ENCODE peak calls at places on chromosomes 4 and X, in nine cellular contexts. One of them, this sample, is unnamed.

GRCh38 chr4:166506051-166506450 is 633.0 kb downstream of the TLL1 start:
- DNase-seq in mucosa of descending colon: no peak
- DNase-seq in CD8-positive, alpha-beta T cell: no peak
- DNase-seq in A673: no peak
- DNase-seq in mammary epithelial cell: no peak
- DNase-seq in effector memory CD4-positive, alpha-beta T cell: no peak
- DNase-seq in prostate gland: no peak
- DNase-seq in uterus: no peak
- DNase-seq in adipocyte: no peak
- DNase-seq in this sample: no peak

GRCh38 chr4:115883251-115883650 is 769.8 kb upstream of the NDST4 start:
- DNase-seq in mucosa of descending colon: no peak
- DNase-seq in CD8-positive, alpha-beta T cell: no peak
- DNase-seq in A673: peak; percentile 84
- DNase-seq in mammary epithelial cell: no peak
- DNase-seq in effector memory CD4-positive, alpha-beta T cell: no peak
- DNase-seq in prostate gland: no peak
- DNase-seq in uterus: no peak
- DNase-seq in adipocyte: no peak
- DNase-seq in this sample: no peak

GRCh38 chrX:106707771-106708454 is 18.6 kb upstream of the RNF128 start:
- DNase-seq in mucosa of descending colon: no peak
- DNase-seq in CD8-positive, alpha-beta T cell: no peak
- DNase-seq in A673: peak; percentile 7
- DNase-seq in mammary epithelial cell: peak; percentile 94
- DNase-seq in effector memory CD4-positive, alpha-beta T cell: no peak
- DNase-seq in prostate gland: no peak
- DNase-seq in uterus: no peak
- DNase-seq in adipocyte: peak; percentile 65
- DNase-seq in this sample: no peak

GRCh38 chr4:186228514-186228894 is 1.2 kb downstream of the KLKB1 start:
- DNase-seq in mucosa of descending colon: no peak
- DNase-seq in CD8-positive, alpha-beta T cell: no peak
- DNase-seq in A673: no peak
- DNase-seq in mammary epithelial cell: no peak
- DNase-seq in effector memory CD4-positive, alpha-beta T cell: no peak
- DNase-seq in prostate gland: no peak
- DNase-seq in uterus: no peak
- DNase-seq in adipocyte: no peak
- DNase-seq in this sample: no peak

GRCh38 chrX:42821803-42822443 is 44.0 kb upstream of the PPP1R2C start:
- DNase-seq in mucosa of descending colon: no peak
- DNase-seq in CD8-positive, alpha-beta T cell: no peak
- DNase-seq in A673: no peak
- DNase-seq in mammary epithelial cell: no peak
- DNase-seq in effector memory CD4-positive, alpha-beta T cell: no peak
- DNase-seq in prostate gland: no peak
- DNase-seq in uterus: no peak
- DNase-seq in adipocyte: no peak
- DNase-seq in this sample: no peak

GRCh38 chr4:155615054-155615887 is 51.4 kb upstream of the GUCY1A1 start:
- DNase-seq in mucosa of descending colon: no peak
- DNase-seq in CD8-positive, alpha-beta T cell: no peak
- DNase-seq in A673: no peak
- DNase-seq in mammary epithelial cell: no peak
- DNase-seq in effector memory CD4-positive, alpha-beta T cell: no peak
- DNase-seq in prostate gland: no peak
- DNase-seq in uterus: no peak
- DNase-seq in adipocyte: no peak
- DNase-seq in this sample: no peak

GRCh38 chr4:79160962-79161361 is 164.9 kb downstream of the NAA11 start:
- DNase-seq in mucosa of descending colon: no peak
- DNase-seq in CD8-positive, alpha-beta T cell: no peak
- DNase-seq in A673: no peak
- DNase-seq in mammary epithelial cell: no peak
- DNase-seq in effector memory CD4-positive, alpha-beta T cell: no peak
- DNase-seq in prostate gland: no peak
- DNase-seq in uterus: no peak
- DNase-seq in adipocyte: no peak
- DNase-seq in this sample: no peak

GRCh38 chr4:112951362-112951962 is 98.0 kb upstream of the ANK2 start:
- DNase-seq in mucosa of descending colon: no peak
- DNase-seq in CD8-positive, alpha-beta T cell: no peak
- DNase-seq in A673: peak; percentile 60
- DNase-seq in mammary epithelial cell: no peak
- DNase-seq in effector memory CD4-positive, alpha-beta T cell: no peak
- DNase-seq in prostate gland: no peak
- DNase-seq in uterus: no peak
- DNase-seq in adipocyte: peak; percentile 75
- DNase-seq in this sample: no peak

GRCh38 chrX:38305971-38306370 is 21.3 kb downstream of the RPGR start:
- DNase-seq in mucosa of descending colon: no peak
- DNase-seq in CD8-positive, alpha-beta T cell: no peak
- DNase-seq in A673: no peak
- DNase-seq in mammary epithelial cell: no peak
- DNase-seq in effector memory CD4-positive, alpha-beta T cell: no peak
- DNase-seq in prostate gland: no peak
- DNase-seq in uterus: no peak
- DNase-seq in adipocyte: peak; percentile 4
- DNase-seq in this sample: no peak

GRCh38 chrX:96770315-96770714 is 85.7 kb downstream of the DIAPH2 start:
- DNase-seq in mucosa of descending colon: no peak
- DNase-seq in CD8-positive, alpha-beta T cell: no peak
- DNase-seq in A673: peak; percentile 38
- DNase-seq in mammary epithelial cell: no peak
- DNase-seq in effector memory CD4-positive, alpha-beta T cell: no peak
- DNase-seq in prostate gland: no peak
- DNase-seq in uterus: no peak
- DNase-seq in adipocyte: peak; percentile 64
- DNase-seq in this sample: no peak

GRCh38 chr4:70471897-70472296 is at the start of gene MUC7:
- DNase-seq in mucosa of descending colon: no peak
- DNase-seq in CD8-positive, alpha-beta T cell: no peak
- DNase-seq in A673: peak; percentile 13
- DNase-seq in mammary epithelial cell: no peak
- DNase-seq in effector memory CD4-positive, alpha-beta T cell: no peak
- DNase-seq in prostate gland: no peak
- DNase-seq in uterus: no peak
- DNase-seq in adipocyte: no peak
- DNase-seq in this sample: no peak

GRCh38 chr4:27123050-27123768 is 262.6 kb downstream of the STIM2 start:
- DNase-seq in mucosa of descending colon: peak; percentile 80
- DNase-seq in CD8-positive, alpha-beta T cell: no peak
- DNase-seq in A673: no peak
- DNase-seq in mammary epithelial cell: peak; percentile 8
- DNase-seq in effector memory CD4-positive, alpha-beta T cell: no peak
- DNase-seq in prostate gland: no peak
- DNase-seq in uterus: no peak
- DNase-seq in adipocyte: no peak
- DNase-seq in this sample: peak; percentile 37

DNA sequence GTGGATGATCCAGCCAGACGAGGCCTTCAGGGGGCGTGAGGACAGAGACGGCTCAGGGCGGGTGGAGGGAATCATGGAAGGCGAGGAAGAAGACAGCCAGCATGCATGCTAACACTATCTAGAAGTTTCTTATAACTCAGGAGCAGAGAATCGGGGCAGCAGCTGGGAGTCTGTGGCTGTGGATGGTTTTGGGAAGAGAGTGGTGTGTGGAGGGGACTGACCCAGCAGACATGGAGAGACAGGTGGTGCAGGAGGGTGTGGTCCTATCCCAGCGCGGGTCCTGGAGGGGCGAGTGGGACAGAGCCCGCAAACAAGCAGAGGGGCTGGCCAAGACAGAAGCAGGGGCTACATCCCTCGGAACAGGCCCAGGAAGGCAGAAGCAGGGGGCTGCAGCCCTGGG is 192.1 kb downstream of the AFAP1 start:
- DNase-seq in mucosa of descending colon: no peak
- DNase-seq in CD8-positive, alpha-beta T cell: no peak
- DNase-seq in A673: no peak
- DNase-seq in mammary epithelial cell: no peak
- DNase-seq in effector memory CD4-positive, alpha-beta T cell: no peak
- DNase-seq in prostate gland: no peak
- DNase-seq in uterus: no peak
- DNase-seq in adipocyte: no peak
- DNase-seq in this sample: no peak
- H3K4me1 ChIP-seq in mucosa of descending colon: no peaks in the 10 kb centered on the region
- H3K4me1 ChIP-seq in CD8-positive, alpha-beta T cell: peaks cover 8% of the 10 kb centered on the region
- H3K4me1 ChIP-seq in A673: no peaks in the 10 kb centered on the region
- H3K4me1 ChIP-seq in mammary epithelial cell: no peaks in the 10 kb centered on the region
- H3K4me1 ChIP-seq in effector memory CD4-positive, alpha-beta T cell: no peaks in the 10 kb centered on the region
- H3K4me1 ChIP-seq in prostate gland: no peaks in the 10 kb centered on the region
- H3K4me1 ChIP-seq in uterus: no peaks in the 10 kb centered on the region
- H3K4me1 ChIP-seq in adipocyte: peaks cover 16% of the 10 kb centered on the region
- H3K4me1 ChIP-seq in this sample: no peaks in the 10 kb centered on the region

GRCh38 chr4:111698361-111698760 is 446.9 kb upstream of the FAM241A start:
- DNase-seq in mucosa of descending colon: no peak
- DNase-seq in CD8-positive, alpha-beta T cell: no peak
- DNase-seq in A673: no peak
- DNase-seq in mammary epithelial cell: no peak
- DNase-seq in effector memory CD4-positive, alpha-beta T cell: no peak
- DNase-seq in prostate gland: no peak
- DNase-seq in uterus: no peak
- DNase-seq in adipocyte: no peak
- DNase-seq in this sample: no peak

GRCh38 chr4:111696505-111696904 is 448.7 kb upstream of the FAM241A start:
- DNase-seq in mucosa of descending colon: no peak
- DNase-seq in CD8-positive, alpha-beta T cell: no peak
- DNase-seq in A673: no peak
- DNase-seq in mammary epithelial cell: no peak
- DNase-seq in effector memory CD4-positive, alpha-beta T cell: no peak
- DNase-seq in prostate gland: no peak
- DNase-seq in uterus: no peak
- DNase-seq in adipocyte: no peak
- DNase-seq in this sample: no peak

GRCh38 chr4:111695677-111696076 is 449.6 kb upstream of the FAM241A start:
- DNase-seq in mucosa of descending colon: no peak
- DNase-seq in CD8-positive, alpha-beta T cell: no peak
- DNase-seq in A673: no peak
- DNase-seq in mammary epithelial cell: no peak
- DNase-seq in effector memory CD4-positive, alpha-beta T cell: no peak
- DNase-seq in prostate gland: no peak
- DNase-seq in uterus: no peak
- DNase-seq in adipocyte: no peak
- DNase-seq in this sample: no peak

GRCh38 chr4:111699163-111699562 is 446.1 kb upstream of the FAM241A start:
- DNase-seq in mucosa of descending colon: no peak
- DNase-seq in CD8-positive, alpha-beta T cell: no peak
- DNase-seq in A673: no peak
- DNase-seq in mammary epithelial cell: no peak
- DNase-seq in effector memory CD4-positive, alpha-beta T cell: no peak
- DNase-seq in prostate gland: no peak
- DNase-seq in uterus: no peak
- DNase-seq in adipocyte: no peak
- DNase-seq in this sample: no peak

GRCh38 chr4:111697176-111697962 is 447.9 kb upstream of the FAM241A start:
- DNase-seq in mucosa of descending colon: no peak
- DNase-seq in CD8-positive, alpha-beta T cell: no peak
- DNase-seq in A673: no peak
- DNase-seq in mammary epithelial cell: no peak
- DNase-seq in effector memory CD4-positive, alpha-beta T cell: no peak
- DNase-seq in prostate gland: no peak
- DNase-seq in uterus: no peak
- DNase-seq in adipocyte: no peak
- DNase-seq in this sample: no peak
- H3K4me1 ChIP-seq in mucosa of descending colon: no peaks in the 10 kb centered on the region
- H3K4me1 ChIP-seq in CD8-positive, alpha-beta T cell: no peaks in the 10 kb centered on the region
- H3K4me1 ChIP-seq in A673: no peaks in the 10 kb centered on the region
- H3K4me1 ChIP-seq in mammary epithelial cell: no peaks in the 10 kb centered on the region
- H3K4me1 ChIP-seq in effector memory CD4-positive, alpha-beta T cell: no peaks in the 10 kb centered on the region
- H3K4me1 ChIP-seq in prostate gland: no peaks in the 10 kb centered on the region
- H3K4me1 ChIP-seq in uterus: no peaks in the 10 kb centered on the region
- H3K4me1 ChIP-seq in adipocyte: no peaks in the 10 kb centered on the region
- H3K4me1 ChIP-seq in this sample: peaks cover 19% of the 10 kb centered on the region

GRCh38 chr4:8037150-8037769 is 97.6 kb upstream of the AFAP1 start:
- DNase-seq in mucosa of descending colon: no peak
- DNase-seq in CD8-positive, alpha-beta T cell: no peak
- DNase-seq in A673: no peak
- DNase-seq in mammary epithelial cell: no peak
- DNase-seq in effector memory CD4-positive, alpha-beta T cell: no peak
- DNase-seq in prostate gland: no peak
- DNase-seq in uterus: no peak
- DNase-seq in adipocyte: no peak
- DNase-seq in this sample: no peak

GRCh38 chr4:8039290-8039689 is 99.6 kb upstream of the AFAP1 start:
- DNase-seq in mucosa of descending colon: peak; percentile 57
- DNase-seq in CD8-positive, alpha-beta T cell: no peak
- DNase-seq in A673: peak; percentile 57
- DNase-seq in mammary epithelial cell: no peak
- DNase-seq in effector memory CD4-positive, alpha-beta T cell: no peak
- DNase-seq in prostate gland: no peak
- DNase-seq in uterus: no peak
- DNase-seq in adipocyte: no peak
- DNase-seq in this sample: no peak

GRCh38 chr4:8040607-8041006 is 100.9 kb upstream of the AFAP1 start:
- DNase-seq in mucosa of descending colon: no peak
- DNase-seq in CD8-positive, alpha-beta T cell: no peak
- DNase-seq in A673: no peak
- DNase-seq in mammary epithelial cell: no peak
- DNase-seq in effector memory CD4-positive, alpha-beta T cell: no peak
- DNase-seq in prostate gland: no peak
- DNase-seq in uterus: no peak
- DNase-seq in adipocyte: no peak
- DNase-seq in this sample: no peak

GRCh38 chr4:8038083-8038482 is 98.4 kb upstream of the AFAP1 start:
- DNase-seq in mucosa of descending colon: no peak
- DNase-seq in CD8-positive, alpha-beta T cell: no peak
- DNase-seq in A673: no peak
- DNase-seq in mammary epithelial cell: no peak
- DNase-seq in effector memory CD4-positive, alpha-beta T cell: no peak
- DNase-seq in prostate gland: no peak
- DNase-seq in uterus: no peak
- DNase-seq in adipocyte: no peak
- DNase-seq in this sample: no peak

DNA sequence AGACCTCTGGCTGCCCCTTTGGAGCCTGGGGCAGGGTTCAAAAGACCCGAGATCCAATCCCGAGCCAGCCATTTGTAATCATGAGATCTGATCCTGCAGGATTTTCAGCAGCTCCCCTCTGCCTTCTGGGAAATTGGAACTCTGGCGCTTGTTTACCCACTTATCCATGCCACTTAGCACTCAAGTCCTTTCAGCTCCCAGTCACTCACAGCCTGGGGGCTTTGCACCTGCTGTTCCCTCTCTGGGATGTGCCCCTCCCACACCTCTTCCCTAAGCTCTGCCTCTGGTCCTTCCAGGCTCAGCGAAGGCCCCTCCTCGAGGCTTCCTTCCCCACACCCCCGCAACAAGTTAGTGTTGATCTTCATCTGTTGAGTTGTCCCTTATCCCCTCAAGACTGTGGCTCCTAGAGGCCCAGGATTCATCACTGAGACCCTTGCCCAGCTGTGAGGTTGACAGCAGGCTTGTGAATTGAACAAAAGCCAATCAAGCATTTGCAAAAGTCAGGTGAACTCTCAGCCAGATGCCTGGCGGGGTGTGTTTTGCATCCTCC is 99.1 kb upstream of the AFAP1 start:
- DNase-seq in mucosa of descending colon: no peak
- DNase-seq in CD8-positive, alpha-beta T cell: no peak
- DNase-seq in A673: no peak
- DNase-seq in mammary epithelial cell: no peak
- DNase-seq in effector memory CD4-positive, alpha-beta T cell: no peak
- DNase-seq in prostate gland: no peak
- DNase-seq in uterus: no peak
- DNase-seq in adipocyte: no peak
- DNase-seq in this sample: no peak
- H3K4me1 ChIP-seq in mucosa of descending colon: peaks cover 11% of the 10 kb centered on the region
- H3K4me1 ChIP-seq in CD8-positive, alpha-beta T cell: peaks cover 11% of the 10 kb centered on the region
- H3K4me1 ChIP-seq in A673: no peaks in the 10 kb centered on the region
- H3K4me1 ChIP-seq in mammary epithelial cell: peaks cover 13% of the 10 kb centered on the region
- H3K4me1 ChIP-seq in effector memory CD4-positive, alpha-beta T cell: peaks cover 10% of the 10 kb centered on the region
- H3K4me1 ChIP-seq in prostate gland: no peaks in the 10 kb centered on the region
- H3K4me1 ChIP-seq in uterus: no peaks in the 10 kb centered on the region
- H3K4me1 ChIP-seq in adipocyte: no peaks in the 10 kb centered on the region
- H3K4me1 ChIP-seq in this sample: no peaks in the 10 kb centered on the region

GRCh38 chr4:3374667-3375066 is 67.1 kb upstream of the HGFAC start:
- DNase-seq in mucosa of descending colon: no peak
- DNase-seq in CD8-positive, alpha-beta T cell: no peak
- DNase-seq in A673: no peak
- DNase-seq in mammary epithelial cell: no peak
- DNase-seq in effector memory CD4-positive, alpha-beta T cell: no peak
- DNase-seq in prostate gland: no peak
- DNase-seq in uterus: no peak
- DNase-seq in adipocyte: no peak
- DNase-seq in this sample: no peak
- H3K4me1 ChIP-seq in mucosa of descending colon: peaks cover 4% of the 10 kb centered on the region
- H3K4me1 ChIP-seq in CD8-positive, alpha-beta T cell: peaks cover 13% of the 10 kb centered on the region
- H3K4me1 ChIP-seq in A673: peaks cover 20% of the 10 kb centered on the region
- H3K4me1 ChIP-seq in mammary epithelial cell: peaks cover 7% of the 10 kb centered on the region
- H3K4me1 ChIP-seq in effector memory CD4-positive, alpha-beta T cell: peaks cover 5% of the 10 kb centered on the region
- H3K4me1 ChIP-seq in prostate gland: no peaks in the 10 kb centered on the region
- H3K4me1 ChIP-seq in uterus: no peaks in the 10 kb centered on the region
- H3K4me1 ChIP-seq in adipocyte: peaks cover 24% of the 10 kb centered on the region
- H3K4me1 ChIP-seq in this sample: peaks cover under 1% of the 10 kb centered on the region

This sample was measured in tibial artery.